ENCODE peak calls at places on chromosomes 7 and 10, in ten cellular contexts. V is LoVo, X is fibroblast of mammary gland, D is foreskin fibroblast, H is endothelial cell of umbilical vein, F is bronchial epithelial cell, Z is A172, Y is Caki2, U is NCI-H774, S is PC-3. Q is an unnamed sample.

GRCh38 chr7:122412441-122412840 is 107.9 kb upstream of the FEZF1 start:
- DNase-seq in V (no peak), X (no peak), D (no peak), H (no peak), F (no peak), Z (no peak), Y (no peak), U (no peak), S (peak), Q (no peak)

GRCh38 chr7:155338632-155339320 is 41.1 kb downstream of the INSIG1 start:
- DNase-seq in V (no peak), X (no peak), D (no peak), H (no peak), F (no peak), Z (no peak), Y (no peak), U (no peak), S (no peak), Q (no peak)

GRCh38 chr10:26528048-26528447 is 89.9 kb downstream of the APBB1IP start:
- DNase-seq in V (no peak), X (no peak), D (no peak), H (no peak), F (no peak), Z (no peak), Y (no peak), U (no peak), S (no peak), Q (no peak)

GRCh38 chr10:48429309-48429708 is 122.8 kb downstream of the MAPK8 start:
- DNase-seq in V (no peak), X (no peak), D (no peak), H (no peak), F (no peak), Z (no peak), Y (no peak), U (no peak), S (no peak), Q (no peak)

GRCh38 chr10:120204877-120205276 is 252.2 kb upstream of the PLPP4 start:
- DNase-seq in V (no peak), X (no peak), D (no peak), H (no peak), F (no peak), Z (no peak), Y (no peak), U (no peak), S (peak), Q (no peak)

GRCh38 chr7:2317556-2318293 is 3.5 kb upstream of the SNX8 start:
- DNase-seq in V (no peak), X (no peak), D (no peak), H (no peak), F (no peak), Z (no peak), Y (no peak), U (no peak), S (no peak), Q (no peak)

GRCh38 chr10:71974489-71975011 is 10.4 kb downstream of the CHST3 start:
- DNase-seq in V (peak), X (peak), D (peak), H (peak), F (peak), Z (peak), Y (peak), U (no peak), S (peak), Q (no peak)

GRCh38 chr10:94358480-94358879 is 4.3 kb downstream of the NOC3L start:
- DNase-seq in V (peak), X (peak), D (peak), H (no peak), F (peak), Z (peak), Y (peak), U (no peak), S (peak), Q (no peak)

GRCh38 chr10:79193694-79194382 is 125.1 kb downstream of the ZMIZ1 start:
- DNase-seq in V (no peak), X (no peak), D (no peak), H (no peak), F (no peak), Z (no peak), Y (no peak), U (no peak), S (no peak), Q (no peak)

GRCh38 chr10:100516847-100517246 is 2.8 kb downstream of the SEC31B start:
- DNase-seq in V (no peak), X (no peak), D (no peak), H (no peak), F (no peak), Z (peak), Y (no peak), U (no peak), S (no peak), Q (no peak)

GRCh38 chr7:71131256-71131752 is 640 bp upstream of the GALNT17 start:
- DNase-seq in V (no peak), X (no peak), D (no peak), H (no peak), F (no peak), Z (no peak), Y (no peak), U (no peak), S (no peak), Q (no peak)

GRCh38 chr10:69961168-69961863 is 91.3 kb upstream of the MACROH2A2 start:
- DNase-seq in V (no peak), X (no peak), D (no peak), H (no peak), F (no peak), Z (no peak), Y (no peak), U (no peak), S (peak), Q (peak)

GRCh38 chr10:122474145-122474739 is 12.9 kb downstream of the HTRA1 start:
- DNase-seq in V (no peak), X (no peak), D (no peak), H (peak), F (no peak), Z (no peak), Y (no peak), U (no peak), S (no peak), Q (no peak)

GRCh38 chr10:117246997-117247667 is 6.2 kb downstream of the SLC18A2 start:
- DNase-seq in V (no peak), X (peak), D (peak), H (no peak), F (peak), Z (no peak), Y (no peak), U (no peak), S (no peak), Q (no peak)

GRCh38 chr10:70458329-70459060 is 17.0 kb upstream of the NODAL start:
- DNase-seq in V (no peak), X (peak), D (peak), H (peak), F (peak), Z (no peak), Y (no peak), U (no peak), S (peak), Q (peak)

GRCh38 chr7:151451626-151452025 is 11.7 kb upstream of the CRYGN start:
- DNase-seq in V (no peak), X (no peak), D (no peak), H (no peak), F (no peak), Z (no peak), Y (no peak), U (no peak), S (no peak), Q (no peak)

GRCh38 chr10:100362570-100363496 is 15.8 kb downstream of the SCD start:
- DNase-seq in V (no peak), X (no peak), D (no peak), H (no peak), F (no peak), Z (no peak), Y (peak), U (no peak), S (no peak), Q (no peak)

GRCh38 chr7:29337628-29338116 is 143.1 kb downstream of the CHN2 start:
- DNase-seq in V (no peak), X (no peak), D (no peak), H (no peak), F (no peak), Z (peak), Y (no peak), U (no peak), S (no peak), Q (no peak)

GRCh38 chr7:159067870-159068787 is 76.5 kb downstream of the VIPR2 start:
- DNase-seq in V (no peak), X (no peak), D (no peak), H (no peak), F (no peak), Z (no peak), Y (no peak), U (no peak), S (no peak), Q (no peak)

GRCh38 chr10:112361951-112362770 is 11.8 kb upstream of the ACSL5 start:
- DNase-seq in V (no peak), X (peak), D (peak), H (peak), F (peak), Z (peak), Y (no peak), U (no peak), S (peak), Q (peak)

GRCh38 chr7:3559178-3559765 is 258.2 kb downstream of the SDK1 start:
- DNase-seq in V (no peak), X (peak), D (peak), H (peak), F (peak), Z (peak), Y (peak), U (no peak), S (peak), Q (no peak)

GRCh38 chr7:96823274-96823673 is 113.6 kb upstream of the SEM1 start:
- DNase-seq in V (peak), X (peak), D (no peak), H (no peak), F (peak), Z (no peak), Y (peak), U (no peak), S (peak), Q (no peak)

GRCh38 chr10:112491144-112491543 is 44.1 kb downstream of the VTI1A start:
- DNase-seq in V (peak), X (peak), D (no peak), H (no peak), F (peak), Z (no peak), Y (no peak), U (no peak), S (no peak), Q (no peak)

GRCh38 chr10:87744606-87745005 is 73.4 kb downstream of the ATAD1 start:
- DNase-seq in V (no peak), X (no peak), D (no peak), H (no peak), F (no peak), Z (no peak), Y (no peak), U (no peak), S (no peak), Q (no peak)

GRCh38 chr7:108135446-108136190 is 5.5 kb upstream of the LAMB4 start:
- DNase-seq in V (no peak), X (no peak), D (no peak), H (no peak), F (no peak), Z (no peak), Y (no peak), U (no peak), S (no peak), Q (no peak)